ENCODE peak calls at places on chromosomes 11 and 22, in six cellular contexts. One of them, this sample, is unnamed. For H3K4me1, the result is how much of the 10 kb centered on the place peaks cover.

GRCh38 chr22:23152238-23153114 is 7.2 kb downstream of the RAB36 start:
- ATAC-seq in lung: no peak
- ATAC-seq in right lobe of liver: no peak
- ATAC-seq in foreskin keratinocyte: no peak
- ATAC-seq in GM23338: no peak
- ATAC-seq in lower lobe of right lung: peak
- ATAC-seq in this sample: no peak

GRCh38 chr22:33335611-33336279 is 277.6 kb upstream of the SYN3 start:
- ATAC-seq in lung: no peak
- ATAC-seq in right lobe of liver: peak
- ATAC-seq in foreskin keratinocyte: no peak
- ATAC-seq in GM23338: no peak
- ATAC-seq in lower lobe of right lung: no peak
- ATAC-seq in this sample: no peak

GRCh38 chr22:46779023-46779422 is 16.6 kb downstream of the TBC1D22A start:
- ATAC-seq in lung: no peak
- ATAC-seq in right lobe of liver: no peak
- ATAC-seq in foreskin keratinocyte: no peak
- ATAC-seq in GM23338: no peak
- ATAC-seq in lower lobe of right lung: no peak
- ATAC-seq in this sample: no peak

GRCh38 chr11:1869427-1870325 is 16.8 kb downstream of the LSP1 start:
- ATAC-seq in lung: no peak
- ATAC-seq in right lobe of liver: no peak
- ATAC-seq in foreskin keratinocyte: no peak
- ATAC-seq in GM23338: peak
- ATAC-seq in lower lobe of right lung: no peak
- ATAC-seq in this sample: peak

GRCh38 chr11:45079075-45079444 is 67.4 kb upstream of the PRDM11 start:
- ATAC-seq in lung: no peak
- ATAC-seq in right lobe of liver: peak
- ATAC-seq in foreskin keratinocyte: no peak
- ATAC-seq in GM23338: no peak
- ATAC-seq in lower lobe of right lung: peak
- ATAC-seq in this sample: peak

GRCh38 chr11:59174664-59175033 is 2.7 kb downstream of the DTX4 start:
- ATAC-seq in lung: no peak
- ATAC-seq in right lobe of liver: peak
- ATAC-seq in foreskin keratinocyte: peak
- ATAC-seq in GM23338: no peak
- ATAC-seq in lower lobe of right lung: no peak
- ATAC-seq in this sample: no peak

GRCh38 chr11:120666121-120666639 is 154.6 kb downstream of the GRIK4 start:
- ATAC-seq in lung: no peak
- ATAC-seq in right lobe of liver: no peak
- ATAC-seq in foreskin keratinocyte: no peak
- ATAC-seq in GM23338: peak
- ATAC-seq in lower lobe of right lung: no peak
- ATAC-seq in this sample: no peak

GRCh38 chr11:84532364-84532763 is 1094.8 kb downstream of the DLG2 start:
- ATAC-seq in lung: no peak
- ATAC-seq in right lobe of liver: no peak
- ATAC-seq in foreskin keratinocyte: no peak
- ATAC-seq in GM23338: no peak
- ATAC-seq in lower lobe of right lung: no peak
- ATAC-seq in this sample: no peak

GRCh38 chr11:100849009-100849913 is 162.2 kb downstream of the ARHGAP42 start:
- ATAC-seq in lung: no peak
- ATAC-seq in right lobe of liver: peak
- ATAC-seq in foreskin keratinocyte: no peak
- ATAC-seq in GM23338: no peak
- ATAC-seq in lower lobe of right lung: peak
- ATAC-seq in this sample: no peak

GRCh38 chr11:85540635-85541034 is 86.5 kb downstream of the DLG2 start:
- ATAC-seq in lung: no peak
- ATAC-seq in right lobe of liver: no peak
- ATAC-seq in foreskin keratinocyte: no peak
- ATAC-seq in GM23338: peak
- ATAC-seq in lower lobe of right lung: no peak
- ATAC-seq in this sample: no peak

GRCh38 chr11:129895126-129896041 is at the start of gene NFRKB:
- ATAC-seq in lung: peak
- ATAC-seq in right lobe of liver: peak
- ATAC-seq in foreskin keratinocyte: peak
- ATAC-seq in GM23338: peak
- ATAC-seq in lower lobe of right lung: peak
- ATAC-seq in this sample: peak

GRCh38 chr11:86143429-86144030 is 74.6 kb upstream of the PICALM start:
- ATAC-seq in lung: no peak
- ATAC-seq in right lobe of liver: peak
- ATAC-seq in foreskin keratinocyte: no peak
- ATAC-seq in GM23338: no peak
- ATAC-seq in lower lobe of right lung: peak
- ATAC-seq in this sample: no peak

GRCh38 chr11:95082576-95083001 is 7.1 kb upstream of the ENDOD1 start:
- ATAC-seq in lung: no peak
- ATAC-seq in right lobe of liver: no peak
- ATAC-seq in foreskin keratinocyte: no peak
- ATAC-seq in GM23338: no peak
- ATAC-seq in lower lobe of right lung: no peak
- ATAC-seq in this sample: no peak

GRCh38 chr11:121418625-121419114 is 33.4 kb upstream of the SORL1 start:
- ATAC-seq in lung: no peak
- ATAC-seq in right lobe of liver: peak
- ATAC-seq in foreskin keratinocyte: no peak
- ATAC-seq in GM23338: peak
- ATAC-seq in lower lobe of right lung: peak
- ATAC-seq in this sample: no peak

GRCh38 chr11:134727204-134727603 is 315.2 kb upstream of the B3GAT1 start:
- ATAC-seq in lung: no peak
- ATAC-seq in right lobe of liver: no peak
- ATAC-seq in foreskin keratinocyte: no peak
- ATAC-seq in GM23338: no peak
- ATAC-seq in lower lobe of right lung: no peak
- ATAC-seq in this sample: no peak

GRCh38 chr11:112610996-112611795 is 350.0 kb upstream of the NCAM1 start:
- ATAC-seq in lung: no peak
- ATAC-seq in right lobe of liver: peak
- ATAC-seq in foreskin keratinocyte: no peak
- ATAC-seq in GM23338: no peak
- ATAC-seq in lower lobe of right lung: no peak
- ATAC-seq in this sample: no peak

GRCh38 chr11:95692526-95693270 is 96.9 kb downstream of the FAM76B start:
- ATAC-seq in lung: no peak
- ATAC-seq in right lobe of liver: no peak
- ATAC-seq in foreskin keratinocyte: no peak
- ATAC-seq in GM23338: no peak
- ATAC-seq in lower lobe of right lung: no peak
- ATAC-seq in this sample: no peak

GRCh38 chr22:50293441-50294318 is 13.8 kb downstream of the PLXNB2 start:
- ATAC-seq in lung: peak
- ATAC-seq in right lobe of liver: peak
- ATAC-seq in foreskin keratinocyte: peak
- ATAC-seq in GM23338: peak
- ATAC-seq in lower lobe of right lung: peak
- ATAC-seq in this sample: peak

GRCh38 chr11:44608654-44609027 is 43.2 kb downstream of the CD82 start:
- ATAC-seq in lung: no peak
- ATAC-seq in right lobe of liver: no peak
- ATAC-seq in foreskin keratinocyte: no peak
- ATAC-seq in GM23338: no peak
- ATAC-seq in lower lobe of right lung: no peak
- ATAC-seq in this sample: no peak

GRCh38 chr11:6319001-6319878 is 1.1 kb downstream of the CAVIN3 start:
- ATAC-seq in lung: peak
- ATAC-seq in right lobe of liver: peak
- ATAC-seq in foreskin keratinocyte: peak
- ATAC-seq in GM23338: peak
- ATAC-seq in lower lobe of right lung: peak
- ATAC-seq in this sample: peak

GRCh38 chr11:111793863-111794262 is 27.7 kb upstream of the PPP2R1B start:
- ATAC-seq in lung: no peak
- ATAC-seq in right lobe of liver: peak
- ATAC-seq in foreskin keratinocyte: peak
- ATAC-seq in GM23338: no peak
- ATAC-seq in lower lobe of right lung: no peak
- ATAC-seq in this sample: no peak

GRCh38 chr11:108854366-108854765 is 189.5 kb downstream of the DDX10 start:
- ATAC-seq in lung: no peak
- ATAC-seq in right lobe of liver: peak
- ATAC-seq in foreskin keratinocyte: no peak
- ATAC-seq in GM23338: no peak
- ATAC-seq in lower lobe of right lung: no peak
- ATAC-seq in this sample: no peak

GRCh38 chr22:22811016-22812009 is 76.3 kb upstream of the IGLL5 start:
- ATAC-seq in lung: no peak
- ATAC-seq in right lobe of liver: no peak
- ATAC-seq in foreskin keratinocyte: no peak
- ATAC-seq in GM23338: no peak
- ATAC-seq in lower lobe of right lung: no peak
- ATAC-seq in this sample: no peak

GRCh38 chr11:30852091-30852490 is 265.9 kb upstream of the MPPED2 start:
- ATAC-seq in lung: no peak
- ATAC-seq in right lobe of liver: no peak
- ATAC-seq in foreskin keratinocyte: no peak
- ATAC-seq in GM23338: no peak
- ATAC-seq in lower lobe of right lung: no peak
- ATAC-seq in this sample: no peak

GRCh38 chr11:50394017-50394416 is 361.3 kb downstream of the OR4C45 start:
- ATAC-seq in lung: no peak
- ATAC-seq in right lobe of liver: no peak
- ATAC-seq in foreskin keratinocyte: no peak
- ATAC-seq in GM23338: no peak
- ATAC-seq in lower lobe of right lung: no peak
- ATAC-seq in this sample: no peak

GRCh38 chr11:7977251-7977917 is 9.8 kb upstream of the EIF3F start:
- ATAC-seq in lung: no peak
- ATAC-seq in right lobe of liver: no peak
- ATAC-seq in foreskin keratinocyte: peak
- ATAC-seq in GM23338: no peak
- ATAC-seq in lower lobe of right lung: no peak
- ATAC-seq in this sample: no peak

GRCh38 chr11:117384045-117384444 is 56.4 kb downstream of the CEP164 start:
- ATAC-seq in lung: no peak
- ATAC-seq in right lobe of liver: no peak
- ATAC-seq in foreskin keratinocyte: peak
- ATAC-seq in GM23338: no peak
- ATAC-seq in lower lobe of right lung: no peak
- ATAC-seq in this sample: no peak

GRCh38 chr22:33116846-33117547 is 58.8 kb upstream of the SYN3 start:
- ATAC-seq in lung: no peak
- ATAC-seq in right lobe of liver: no peak
- ATAC-seq in foreskin keratinocyte: peak
- ATAC-seq in GM23338: no peak
- ATAC-seq in lower lobe of right lung: no peak
- ATAC-seq in this sample: no peak

GRCh38 chr11:63756919-63757761 is 11.4 kb downstream of the ZFTA start:
- ATAC-seq in lung: no peak
- ATAC-seq in right lobe of liver: peak
- ATAC-seq in foreskin keratinocyte: no peak
- ATAC-seq in GM23338: no peak
- ATAC-seq in lower lobe of right lung: no peak
- ATAC-seq in this sample: no peak

DNA sequence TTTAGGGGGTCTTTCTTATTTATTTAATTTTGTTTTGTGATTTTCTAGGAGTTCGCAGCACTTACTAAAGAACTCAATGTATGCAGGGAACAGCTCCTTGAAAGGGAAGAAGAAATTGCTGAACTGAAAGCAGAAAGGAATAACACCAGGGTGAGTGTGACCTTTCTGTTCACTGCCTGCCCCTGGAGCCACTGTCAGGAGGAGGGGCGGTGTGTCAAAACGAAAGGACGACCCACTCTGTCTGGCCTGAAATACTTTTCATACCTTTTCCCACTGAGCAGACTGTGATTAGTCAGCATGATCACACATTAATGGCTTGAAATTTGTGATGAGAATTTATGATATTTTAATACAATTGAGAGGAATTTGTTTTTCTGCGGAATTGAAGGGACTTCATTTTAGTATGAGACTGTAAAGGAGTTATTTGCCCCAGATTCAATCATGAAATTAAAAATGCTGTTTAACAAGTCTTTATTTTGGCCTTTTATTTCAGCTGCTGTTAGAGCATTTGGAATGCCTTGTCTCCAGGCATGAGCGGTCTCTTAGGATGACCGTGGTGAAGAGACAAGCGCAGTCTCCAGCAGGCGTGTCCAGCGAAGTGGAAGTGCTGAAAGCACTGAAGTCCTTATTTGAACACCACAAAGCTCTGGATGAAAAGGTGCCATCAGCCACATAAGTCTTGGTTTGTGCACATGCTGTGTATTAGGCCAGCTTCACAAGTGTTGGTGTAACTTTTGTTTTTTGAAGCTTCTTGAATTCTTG is 54.0 kb downstream of the PPFIA1 start:
- ATAC-seq in lung: no peak
- ATAC-seq in right lobe of liver: peak
- ATAC-seq in foreskin keratinocyte: no peak
- ATAC-seq in GM23338: no peak
- ATAC-seq in lower lobe of right lung: no peak
- ATAC-seq in this sample: no peak
- H3K27ac ChIP-seq in lung: no peak
- H3K27ac ChIP-seq in right lobe of liver: no peak
- H3K27ac ChIP-seq in foreskin keratinocyte: no peak
- H3K27ac ChIP-seq in GM23338: peak
- H3K27ac ChIP-seq in lower lobe of right lung: peak
- H3K27ac ChIP-seq in this sample: no peak

GRCh38 chr11:131864205-131864604 is 493.8 kb downstream of the NTM start:
- ATAC-seq in lung: no peak
- ATAC-seq in right lobe of liver: no peak
- ATAC-seq in foreskin keratinocyte: no peak
- ATAC-seq in GM23338: peak
- ATAC-seq in lower lobe of right lung: no peak
- ATAC-seq in this sample: no peak
- H3K4me1 ChIP-seq in lung: under half
- H3K4me1 ChIP-seq in right lobe of liver: under half
- H3K4me1 ChIP-seq in foreskin keratinocyte: under half
- H3K4me1 ChIP-seq in GM23338: half or more
- H3K4me1 ChIP-seq in lower lobe of right lung: under half
- H3K4me1 ChIP-seq in this sample: under half

GRCh38 chr22:29126670-29127069 is 53.8 kb downstream of the KREMEN1 start:
- ATAC-seq in lung: no peak
- ATAC-seq in right lobe of liver: peak
- ATAC-seq in foreskin keratinocyte: no peak
- ATAC-seq in GM23338: no peak
- ATAC-seq in lower lobe of right lung: no peak
- ATAC-seq in this sample: no peak
- H3K27ac ChIP-seq in lung: no peak
- H3K27ac ChIP-seq in right lobe of liver: peak
- H3K27ac ChIP-seq in foreskin keratinocyte: no peak
- H3K27ac ChIP-seq in GM23338: no peak
- H3K27ac ChIP-seq in lower lobe of right lung: no peak
- H3K27ac ChIP-seq in this sample: no peak

DNA sequence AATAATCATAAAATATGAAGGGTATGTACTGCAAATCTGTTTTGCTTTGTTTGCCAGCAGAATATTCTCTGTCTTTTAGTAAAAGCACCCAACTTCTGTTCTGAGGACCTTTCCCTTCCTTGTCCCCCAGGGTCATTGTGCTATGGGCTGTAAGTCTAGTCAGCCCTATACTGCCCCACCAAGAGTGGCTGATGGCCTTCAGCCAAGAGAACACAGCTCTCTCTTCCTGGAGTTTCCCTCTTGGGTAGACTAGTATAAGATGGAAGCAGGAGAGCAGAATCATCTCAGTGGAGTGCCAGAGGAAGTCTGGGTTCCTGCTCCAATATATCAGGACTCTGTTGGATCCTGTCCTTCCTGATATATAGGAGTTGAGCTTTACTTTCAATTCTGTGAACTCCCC is 29.0 kb downstream of the MMP13 start:
- ATAC-seq in lung: no peak
- ATAC-seq in right lobe of liver: no peak
- ATAC-seq in foreskin keratinocyte: no peak
- ATAC-seq in GM23338: no peak
- ATAC-seq in lower lobe of right lung: no peak
- ATAC-seq in this sample: no peak
- H3K4me1 ChIP-seq in lung: under half
- H3K4me1 ChIP-seq in right lobe of liver: under half
- H3K4me1 ChIP-seq in foreskin keratinocyte: under half
- H3K4me1 ChIP-seq in GM23338: under half
- H3K4me1 ChIP-seq in lower lobe of right lung: under half
- H3K4me1 ChIP-seq in this sample: under half

This sample was measured in gastroesophageal sphincter.